ENCODE peak calls at places on chromosomes 16 and 17, in ten cellular contexts. T is keratinocyte; I is OCI-LY7; D is GM23248; F is transverse colon; C is upper lobe of left lung; L is CD8-positive, alpha-beta memory T cell; Z is DND-41; E is adrenal gland; B is PC-9. R is an unnamed sample.

GRCh38 chr17:55316499-55316898 is 51.7 kb downstream of the HLF start:
- DNase-seq in B (no peak), T (no peak), F (no peak), D (no peak), E (no peak), C (no peak), Z (no peak), L (no peak), I (no peak), R (no peak)

GRCh38 chr16:74730049-74730683 is 29.5 kb upstream of the MLKL start:
- DNase-seq in F (peak; percentile 73), E (no peak), I (no peak), B (peak; percentile 78), Z (peak; percentile 64), L (no peak), D (no peak), C (peak; percentile 37), T (no peak), R (no peak)

GRCh38 chr17:4444782-4445473 is 11.2 kb downstream of the SPNS3 start:
- DNase-seq in D (peak; percentile 39), E (peak; percentile 96), B (peak; percentile 90), C (peak; percentile 85), T (no peak), I (no peak), F (peak; percentile 83), L (no peak), Z (peak; percentile 26), R (peak; percentile 80)

GRCh38 chr16:87240211-87241134 is 76.7 kb downstream of the C16orf95 start:
- DNase-seq in L (no peak), Z (no peak), D (peak; percentile 53), B (peak; percentile 25), C (no peak), F (no peak), E (no peak), I (no peak), T (peak; percentile 69), R (no peak)

GRCh38 chr17:72580321-72581127 is 459.7 kb downstream of the SOX9 start:
- DNase-seq in E (no peak), C (peak; percentile 80), D (no peak), F (peak; percentile 42), I (no peak), Z (no peak), T (no peak), B (no peak), L (no peak), R (no peak)

GRCh38 chr16:51762081-51762995 is 611.3 kb upstream of the SALL1 start:
- DNase-seq in T (no peak), C (peak; percentile 54), F (peak; percentile 61), Z (peak; percentile 68), D (peak; percentile 89), L (no peak), E (peak; percentile 80), B (peak; percentile 37), I (peak; percentile 68), R (peak; percentile 65)

GRCh38 chr17:76738468-76738850 is 540 bp downstream of the MFSD11 start:
- DNase-seq in T (no peak), Z (no peak), C (no peak), I (peak; percentile 28), F (no peak), L (no peak), D (peak; percentile 45), B (no peak), E (no peak), R (no peak)

GRCh38 chr16:27304881-27305280 is 8.9 kb upstream of the IL4R start:
- DNase-seq in L (no peak), T (no peak), E (no peak), D (no peak), B (no peak), C (peak; percentile 5), I (no peak), F (no peak), Z (no peak), R (no peak)

GRCh38 chr17:42010898-42011516 is 6.2 kb downstream of the DNAJC7 start:
- DNase-seq in B (no peak), T (no peak), D (peak; percentile 58), L (no peak), Z (no peak), E (no peak), I (no peak), F (no peak), C (no peak), R (no peak)

GRCh38 chr17:19004601-19005441 is at the start of gene FAM83G:
- DNase-seq in F (peak; percentile 92), Z (no peak), E (peak; percentile 85), C (peak; percentile 90), I (peak; percentile 58), B (peak; percentile 94), D (peak; percentile 92), L (peak; percentile 93), T (no peak), R (peak; percentile 58)

GRCh38 chr17:1865252-1866037 is 35.6 kb downstream of the RPA1 start:
- DNase-seq in T (no peak), F (peak; percentile 48), B (peak; percentile 54), L (peak; percentile 63), I (peak; percentile 56), C (peak; percentile 46), E (peak; percentile 56), D (peak; percentile 50), Z (peak; percentile 62), R (no peak)

GRCh38 chr17:64448665-64449512 is at the start of gene MILR1:
- DNase-seq in B (peak; percentile 39), D (peak; percentile 93), F (peak; percentile 24), Z (no peak), E (peak; percentile 52), L (no peak), C (peak; percentile 71), I (peak; percentile 92), T (no peak), R (no peak)

GRCh38 chr17:9519873-9520272 is 55.7 kb downstream of the STX8 start:
- DNase-seq in F (no peak), C (no peak), I (no peak), E (no peak), T (no peak), L (no peak), Z (no peak), D (no peak), B (no peak), R (no peak)

GRCh38 chr17:78644259-78644658 is 67.1 kb upstream of the DNAH17 start:
- DNase-seq in E (no peak), Z (no peak), B (no peak), F (no peak), L (no peak), D (no peak), C (no peak), I (no peak), T (no peak), R (no peak)

GRCh38 chr17:6505425-6506142 is 50.8 kb downstream of the PITPNM3 start:
- DNase-seq in D (peak; percentile 48), F (no peak), B (peak; percentile 42), Z (no peak), L (no peak), T (no peak), I (no peak), E (no peak), C (no peak), R (no peak)

GRCh38 chr16:1096164-1097082 is at the start of gene C1QTNF8:
- DNase-seq in I (no peak), T (no peak), C (no peak), Z (no peak), D (no peak), F (no peak), B (no peak), L (no peak), E (no peak), R (no peak)

GRCh38 chr17:81524063-81524864 is 3.9 kb upstream of the FSCN2 start:
- DNase-seq in I (no peak), T (no peak), Z (no peak), B (no peak), F (no peak), D (no peak), C (no peak), E (no peak), L (no peak), R (no peak)

GRCh38 chr17:60555786-60556185 is 29.7 kb upstream of the APPBP2 start:
- DNase-seq in L (no peak), I (no peak), E (no peak), B (no peak), D (no peak), F (no peak), T (no peak), C (no peak), Z (no peak), R (no peak)
- H3K27ac ChIP-seq in L (no peak overlapping the region), I (no peak overlapping the region), E (no peak overlapping the region), B (no peak overlapping the region), D (no peak overlapping the region), F (no peak overlapping the region), T (no peak overlapping the region), C (no peak overlapping the region), Z (no peak overlapping the region), R (no peak overlapping the region)

GRCh38 chr16:53492499-53492898 is 10.5 kb downstream of the AKTIP start:
- DNase-seq in L (no peak), C (no peak), E (no peak), I (no peak), D (no peak), F (no peak), Z (no peak), T (no peak), B (no peak), R (no peak)
- H3K36me3 ChIP-seq in L (peaks cover 51% of the 10 kb centered on the region), C (peaks cover 98% of the 10 kb centered on the region), E (peaks cover 64% of the 10 kb centered on the region), I (peaks cover 94% of the 10 kb centered on the region), D (peaks cover 72% of the 10 kb centered on the region), F (no peaks in the 10 kb centered on the region), Z (peaks cover 84% of the 10 kb centered on the region), T (peaks cover 16% of the 10 kb centered on the region), B (peaks cover 42% of the 10 kb centered on the region), R (peaks cover 91% of the 10 kb centered on the region)

GRCh38 chr17:36459045-36459444 is 27.4 kb upstream of the ZNHIT3 start:
- DNase-seq in Z (no peak), E (no peak), T (no peak), I (no peak), D (no peak), B (no peak), L (no peak), F (no peak), C (no peak), R (no peak)
- H3K4me3 ChIP-seq in Z (no peak overlapping the region), E (no peak overlapping the region), T (no peak overlapping the region), I (no peak overlapping the region), D (no peak overlapping the region), B (no peak overlapping the region), L (no peak overlapping the region), F (no peak overlapping the region), C (no peak overlapping the region), R (no peak overlapping the region)

GRCh38 chr17:57705921-57706695 is 39.0 kb downstream of the CCDC182 start:
- DNase-seq in D (no peak), E (no peak), Z (no peak), I (no peak), L (no peak), F (no peak), C (no peak), B (no peak), T (no peak), R (no peak)

GRCh38 chr17:57703273-57703672 is 41.8 kb downstream of the CCDC182 start:
- DNase-seq in F (no peak), C (no peak), L (no peak), Z (no peak), D (no peak), T (no peak), B (no peak), I (no peak), E (no peak), R (no peak)

GRCh38 chr17:57701121-57701520 is 44.0 kb downstream of the CCDC182 start:
- DNase-seq in T (no peak), E (no peak), B (no peak), F (no peak), D (no peak), L (no peak), I (no peak), C (no peak), Z (no peak), R (no peak)

GRCh38 chr17:57706761-57707160 is 38.3 kb downstream of the CCDC182 start:
- DNase-seq in B (no peak), T (no peak), E (no peak), D (no peak), F (no peak), L (no peak), C (no peak), Z (no peak), I (no peak), R (no peak)

GRCh38 chr17:57704448-57704847 is 40.7 kb downstream of the CCDC182 start:
- DNase-seq in T (no peak), D (no peak), I (no peak), C (no peak), Z (no peak), L (no peak), B (no peak), F (no peak), E (no peak), R (no peak)
- H3K27ac ChIP-seq in T (no peak overlapping the region), D (no peak overlapping the region), I (no peak overlapping the region), C (no peak overlapping the region), Z (no peak overlapping the region), L (no peak overlapping the region), B (no peak overlapping the region), F (no peak overlapping the region), E (no peak overlapping the region), R (no peak overlapping the region)